ENCODE peak calls at places on chromosome 1, in four cellular contexts. H is brain microvascular endothelial cell, W is dorsolateral prefrontal cortex, I is adrenal gland. Y is an unnamed sample.

GRCh38 chr1:212440419-212440818 is 7.7 kb downstream of the NENF start:
- DNase-seq in H (no peak), W (no peak), I (no peak), Y (no peak)

GRCh38 chr1:229027622-229028182 is 243.2 kb upstream of the RAB4A start:
- DNase-seq in I (no peak), H (peak), W (no peak), Y (no peak)

GRCh38 chr1:231924183-231924582 is 297.6 kb downstream of the DISC1 start:
- DNase-seq in H (no peak), I (no peak), W (no peak), Y (no peak)

GRCh38 chr1:63643926-63644325 is 50.7 kb downstream of the PGM1 start:
- DNase-seq in I (no peak), H (no peak), W (no peak), Y (no peak)

GRCh38 chr1:22975694-22976093 is 3.0 kb upstream of the LACTBL1 start:
- DNase-seq in H (peak), W (no peak), I (no peak), Y (no peak)

GRCh38 chr1:201384406-201384782 is 6.9 kb upstream of the TNNT2 start:
- DNase-seq in H (no peak), W (no peak), I (no peak), Y (no peak)

GRCh38 chr1:39902121-39902807 is 547 bp upstream of the MYCL start:
- DNase-seq in H (no peak), W (peak), I (peak), Y (no peak)

GRCh38 chr1:104855550-104855949 is 1105.9 kb downstream of the AMY1C start:
- DNase-seq in H (no peak), I (no peak), W (no peak), Y (no peak)

GRCh38 chr1:1942753-1943656 is 23.9 kb upstream of the TMEM52 start:
- DNase-seq in I (no peak), W (no peak), H (no peak), Y (no peak)

GRCh38 chr1:215444715-215445414 is 122.2 kb upstream of the KCTD3 start:
- DNase-seq in H (no peak), W (no peak), I (no peak), Y (no peak)

GRCh38 chr1:156475568-156476500 is 24.7 kb downstream of the MEF2D start:
- DNase-seq in H (no peak), W (peak), I (peak), Y (peak)

GRCh38 chr1:168252204-168252733 is 26.5 kb downstream of the SFT2D2 start:
- DNase-seq in I (no peak), W (no peak), H (no peak), Y (no peak)

GRCh38 chr1:168259567-168259966 is 21.1 kb upstream of the TBX19 start:
- DNase-seq in H (no peak), W (no peak), I (no peak), Y (no peak)

GRCh38 chr1:168260393-168260792 is 20.3 kb upstream of the TBX19 start:
- DNase-seq in W (no peak), I (no peak), H (no peak), Y (no peak)

GRCh38 chr1:168257397-168257796 is 23.3 kb upstream of the TBX19 start:
- DNase-seq in W (no peak), I (no peak), H (no peak), Y (no peak)

GRCh38 chr1:168256164-168256563 is 24.5 kb upstream of the TBX19 start:
- DNase-seq in H (no peak), I (no peak), W (no peak), Y (no peak)
- H3K27ac ChIP-seq in H (no peak), I (no peak), W (no peak), Y (no peak)

GRCh38 chr1:116966791-116967190 is 34.8 kb upstream of the CD101 start:
- DNase-seq in I (no peak), W (no peak), H (no peak), Y (no peak)

GRCh38 chr1:116968724-116969123 is 32.8 kb upstream of the CD101 start:
- DNase-seq in W (no peak), I (no peak), H (no peak), Y (no peak)

GRCh38 chr1:116971965-116972675 is 29.4 kb upstream of the CD101 start:
- DNase-seq in W (no peak), I (no peak), H (no peak), Y (no peak)

GRCh38 chr1:116972676-116973035 is 28.9 kb upstream of the CD101 start:
- DNase-seq in W (no peak), H (no peak), I (no peak), Y (no peak)

DNA sequence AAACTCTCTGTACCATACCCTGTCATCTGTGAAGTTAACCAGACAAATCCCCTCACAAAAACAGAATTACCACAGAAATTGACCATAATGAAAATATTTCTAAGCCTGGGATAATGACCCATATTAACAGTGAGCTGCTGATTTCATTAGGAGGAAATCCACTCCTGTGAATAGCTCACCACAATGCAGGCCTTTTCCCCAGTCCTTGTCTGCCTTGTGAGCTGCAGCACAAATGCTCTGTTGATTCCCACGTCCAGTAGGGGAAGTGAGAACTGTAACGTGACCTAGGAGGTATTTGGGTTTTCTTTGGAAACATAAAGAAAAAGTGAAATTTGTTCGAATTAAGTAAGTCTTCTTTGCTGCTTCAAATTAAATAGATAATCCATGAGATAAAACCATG is 30.1 kb upstream of the CD101 start:
- DNase-seq in I (no peak), W (no peak), H (no peak), Y (no peak)
- TF ChIP-seq CTCF in I (no peak), W (no peak), H (no peak), Y (no peak)

DNA sequence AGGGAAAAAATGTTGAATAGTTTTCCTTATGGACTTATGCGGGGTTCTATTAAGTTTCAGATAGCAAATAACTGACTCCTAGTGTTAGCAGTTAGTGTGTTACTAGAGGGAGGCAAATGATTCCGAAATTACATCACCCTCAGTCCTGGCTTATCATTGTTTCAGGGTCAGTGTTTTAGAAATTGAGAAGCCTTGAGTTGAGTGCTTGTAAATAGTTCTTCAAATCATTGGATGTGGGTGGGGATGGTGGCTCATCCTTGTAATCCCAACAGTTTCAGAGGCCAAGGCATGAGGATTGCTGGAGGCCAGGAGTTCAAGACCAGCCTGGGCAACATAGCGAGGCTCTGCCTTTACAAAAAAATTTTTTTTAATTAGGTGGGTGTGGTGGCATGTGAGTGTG is 21.3 kb downstream of the SOAT1 start:
- DNase-seq in I (peak), W (no peak), H (no peak), Y (no peak)
- H3K27ac ChIP-seq in I (peak), W (no peak), H (no peak), Y (no peak)

GRCh38 chr1:172727956-172728603 is 69.2 kb downstream of the FASLG start:
- DNase-seq in H (peak), I (no peak), W (no peak), Y (no peak)
- TF ChIP-seq CTCF in H (peak), I (peak), W (no peak), Y (peak)

GRCh38 chr1:43666608-43667007 is 16.7 kb downstream of the KDM4A start:
- DNase-seq in H (no peak), W (no peak), I (no peak), Y (no peak)
- H3K27ac ChIP-seq in H (no peak), W (no peak), I (no peak), Y (no peak)

DNA sequence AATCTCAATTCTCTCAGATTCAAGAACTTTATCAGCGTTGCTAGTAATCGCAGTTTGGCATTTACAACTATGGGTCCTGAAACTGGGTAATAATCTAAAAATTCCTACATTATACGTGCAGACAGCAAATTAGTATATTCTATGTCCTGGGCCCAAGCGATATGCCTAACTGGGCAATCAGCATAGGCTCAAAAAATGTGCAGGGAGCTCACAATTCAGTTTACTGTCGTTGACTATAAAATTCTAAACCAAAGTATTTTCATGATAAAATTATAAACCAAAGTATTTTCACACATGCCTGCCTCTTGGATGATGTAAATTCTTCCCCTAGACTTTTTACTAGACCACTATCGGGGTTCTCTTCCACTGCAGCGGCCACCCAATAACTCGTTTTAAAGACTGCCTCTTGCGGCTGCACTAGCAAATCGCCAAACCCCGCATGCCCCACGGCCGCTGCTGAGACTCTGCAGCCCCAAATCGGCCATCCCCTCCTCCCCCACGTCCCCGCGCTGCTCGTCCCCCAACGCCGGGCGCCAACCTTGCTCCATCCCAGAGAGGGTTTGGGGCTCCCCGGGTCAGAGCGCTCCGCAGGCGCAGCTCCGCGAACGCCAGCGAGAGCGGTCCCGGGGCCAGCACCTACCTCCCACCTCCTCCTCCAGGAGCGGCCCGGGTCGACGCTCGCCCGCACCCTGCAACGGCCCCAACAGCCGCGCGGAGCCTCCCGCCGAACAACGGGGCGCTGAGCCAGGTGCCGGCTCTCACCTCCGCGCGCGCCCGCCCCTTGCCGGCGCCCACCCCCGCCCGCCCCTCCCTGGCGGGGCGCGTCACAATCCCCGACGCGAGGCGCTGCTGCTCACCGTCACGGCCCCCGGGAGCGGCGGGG is 506 bp downstream of the SSX2IP start:
- DNase-seq in W (peak), I (peak), H (peak), Y (no peak)
- TF ChIP-seq CTCF in W (peak), I (no peak), H (peak), Y (peak)

GRCh38 chr1:158864595-158864994 is 33.4 kb downstream of the MNDA start:
- DNase-seq in W (no peak), I (no peak), H (no peak), Y (no peak)
- H3K27ac ChIP-seq in W (no peak), I (no peak), H (no peak), Y (no peak)

Y was measured in AG04450.